ENCODE peak calls at places on chromosomes 12 and 14, in six cellular contexts. Q is PC-3, P is pancreas, S is PC-9, F is body of pancreas, L is brain microvascular endothelial cell. D is an unnamed sample. For H3K36me3, the result is how much of the 10 kb centered on the place peaks cover.

GRCh38 chr12:113241191-113242017 is 20.1 kb downstream of the TPCN1 start:
- DNase-seq in Q (peak), L (peak), F (peak), S (peak), P (peak), D (no peak)

GRCh38 chr12:40907115-40907521 is 214.9 kb downstream of the CNTN1 start:
- DNase-seq in S (peak), P (no peak), L (peak), Q (peak), F (no peak), D (no peak)

GRCh38 chr12:107439101-107439738 is 246.4 kb upstream of the PWP1 start:
- DNase-seq in S (no peak), P (no peak), Q (no peak), L (no peak), F (no peak), D (no peak)

GRCh38 chr12:52615208-52615868 is 3.0 kb downstream of the KRT73 start:
- DNase-seq in F (no peak), Q (no peak), S (no peak), L (no peak), P (no peak), D (no peak)

GRCh38 chr14:22190411-22191191 is 398.4 kb downstream of the DAD1 start:
- DNase-seq in P (no peak), L (peak), F (no peak), S (peak), Q (peak), D (no peak)

GRCh38 chr12:20748198-20748597 is 53.1 kb downstream of the SLCO1C1 start:
- DNase-seq in F (no peak), P (no peak), L (no peak), Q (no peak), S (no peak), D (no peak)

GRCh38 chr14:22555573-22556011 is 33.4 kb downstream of the DAD1 start:
- DNase-seq in Q (peak), S (no peak), P (no peak), F (no peak), L (no peak), D (no peak)

GRCh38 chr12:38921025-38921677 is 15.8 kb upstream of the CPNE8 start:
- DNase-seq in F (peak), P (peak), L (peak), S (peak), Q (peak), D (no peak)

GRCh38 chr12:27185234-27186045 is 58.6 kb upstream of the STK38L start:
- DNase-seq in S (peak), P (no peak), L (peak), F (no peak), Q (peak), D (no peak)

GRCh38 chr14:29168149-29168548 is 401.6 kb downstream of the FOXG1 start:
- DNase-seq in Q (no peak), S (no peak), L (no peak), F (no peak), P (no peak), D (no peak)

GRCh38 chr12:41436076-41436475 is 248.0 kb downstream of the PDZRN4 start:
- DNase-seq in S (no peak), L (no peak), Q (no peak), P (no peak), F (no peak), D (no peak)

GRCh38 chr12:15684896-15685658 is 104.1 kb downstream of the EPS8 start:
- DNase-seq in P (no peak), S (no peak), L (no peak), Q (no peak), F (no peak), D (no peak)

GRCh38 chr14:22333408-22334274 is 255.4 kb downstream of the DAD1 start:
- DNase-seq in S (peak), L (peak), P (peak), Q (peak), F (peak), D (no peak)

GRCh38 chr14:67943947-67944346 is 124.4 kb downstream of the RAD51B start:
- DNase-seq in S (peak), F (peak), L (peak), P (peak), Q (peak), D (peak)

GRCh38 chr14:94009767-94010166 is 12.7 kb downstream of the CCDC197 start:
- DNase-seq in Q (peak), F (no peak), L (no peak), P (no peak), S (no peak), D (no peak)

GRCh38 chr12:102376251-102376747 is 104.1 kb downstream of the IGF1 start:
- DNase-seq in P (no peak), Q (no peak), F (no peak), L (peak), S (no peak), D (no peak)

GRCh38 chr14:64723691-64724577 is 19.7 kb downstream of the PLEKHG3 start:
- DNase-seq in S (no peak), Q (no peak), P (no peak), L (no peak), F (peak), D (no peak)

GRCh38 chr12:3097186-3097804 is 20.1 kb downstream of the TSPAN9 start:
- DNase-seq in P (peak), F (peak), L (peak), Q (no peak), S (peak), D (peak)

GRCh38 chr12:34398366-34398705 is 376.0 kb downstream of the ALG10 start:
- DNase-seq in S (no peak), Q (no peak), P (peak), F (peak), L (no peak), D (no peak)

GRCh38 chr12:80936353-80936641 is 1.4 kb downstream of the LIN7A start:
- DNase-seq in L (no peak), P (no peak), F (no peak), S (no peak), Q (no peak), D (no peak)

GRCh38 chr14:26175659-26176058 is 422.2 kb downstream of the NOVA1 start:
- DNase-seq in Q (no peak), P (no peak), S (no peak), F (no peak), L (no peak), D (no peak)

GRCh38 chr12:62642509-62642908 is 175.9 kb downstream of the MON2 start:
- DNase-seq in P (no peak), L (no peak), S (no peak), Q (no peak), F (no peak), D (no peak)

GRCh38 chr14:71803539-71804260 is 128.5 kb upstream of the RGS6 start:
- DNase-seq in S (peak), Q (peak), L (peak), P (no peak), F (no peak), D (no peak)

GRCh38 chr12:46470039-46470627 is 97.6 kb upstream of the SLC38A2 start:
- DNase-seq in F (no peak), L (no peak), S (no peak), Q (no peak), P (no peak), D (no peak)

GRCh38 chr12:68809190-68810026 is 1.4 kb downstream of the MDM2 start:
- DNase-seq in P (no peak), F (no peak), Q (no peak), L (no peak), S (no peak), D (no peak)

GRCh38 chr14:28299227-28299626 is 467.4 kb upstream of the FOXG1 start:
- DNase-seq in P (no peak), L (no peak), Q (no peak), F (no peak), S (no peak), D (no peak)

GRCh38 chr14:64507376-64508156 is 3.0 kb downstream of the ZBTB1 start:
- DNase-seq in L (no peak), P (no peak), F (peak), S (peak), Q (peak), D (no peak)

GRCh38 chr12:121120323-121120722 is 12.4 kb upstream of the P2RX7 start:
- DNase-seq in S (peak), Q (no peak), F (no peak), P (no peak), L (no peak), D (no peak)
- TF ChIP-seq CTCF in S (no peak), Q (no peak), F (no peak), P (no peak), L (no peak), D (no peak)

GRCh38 chr14:99772371-99773283 is 20.6 kb upstream of the EML1 start:
- DNase-seq in L (no peak), P (no peak), S (peak), F (no peak), Q (peak), D (no peak)

GRCh38 chr14:99774526-99775307 is 18.5 kb upstream of the EML1 start:
- DNase-seq in L (no peak), F (peak), S (no peak), P (no peak), Q (peak), D (no peak)

GRCh38 chr14:99775351-99775750 is 17.9 kb upstream of the EML1 start:
- DNase-seq in L (no peak), F (no peak), Q (no peak), P (no peak), S (no peak), D (no peak)

GRCh38 chr14:99774204-99774497 is 19.1 kb upstream of the EML1 start:
- DNase-seq in Q (no peak), S (no peak), F (no peak), L (no peak), P (no peak), D (no peak)

GRCh38 chr14:99773496-99774203 is 19.6 kb upstream of the EML1 start:
- DNase-seq in F (no peak), L (no peak), Q (no peak), P (no peak), S (no peak), D (no peak)
- H3K27ac ChIP-seq in F (no peak), L (no peak), Q (no peak), P (no peak), S (no peak), D (no peak)

GRCh38 chr14:24184104-24184970 is 4.3 kb downstream of the IPO4 start:
- DNase-seq in L (no peak), P (no peak), Q (no peak), F (no peak), S (no peak), D (no peak)
- H3K36me3 ChIP-seq in L (half or more), P (under half), Q (under half), F (under half), S (under half), D (under half)

DNA sequence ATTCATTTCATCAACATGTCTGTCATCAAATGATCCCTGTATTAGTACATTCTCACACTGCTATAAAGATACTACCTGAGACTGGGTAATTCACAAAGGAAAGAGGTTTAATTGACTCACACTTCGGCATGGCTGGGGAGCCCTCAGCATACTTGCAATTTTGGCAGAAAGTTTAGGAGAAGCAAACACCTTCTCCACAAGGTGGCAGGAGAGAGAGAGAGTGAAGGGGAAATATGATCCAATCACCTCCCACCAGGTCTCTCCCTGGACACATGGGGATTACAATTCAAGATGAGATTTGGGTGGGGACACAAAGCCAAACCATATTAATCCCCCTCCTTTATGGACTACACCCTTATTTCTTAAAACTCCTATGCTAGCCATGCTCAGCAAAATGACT is 932.2 kb downstream of the FLRT2 start:
- DNase-seq in F (peak), L (peak), P (peak), S (no peak), Q (peak), D (no peak)
- TF ChIP-seq CTCF in F (peak), L (peak), P (no peak), S (no peak), Q (peak), D (no peak)

DNA sequence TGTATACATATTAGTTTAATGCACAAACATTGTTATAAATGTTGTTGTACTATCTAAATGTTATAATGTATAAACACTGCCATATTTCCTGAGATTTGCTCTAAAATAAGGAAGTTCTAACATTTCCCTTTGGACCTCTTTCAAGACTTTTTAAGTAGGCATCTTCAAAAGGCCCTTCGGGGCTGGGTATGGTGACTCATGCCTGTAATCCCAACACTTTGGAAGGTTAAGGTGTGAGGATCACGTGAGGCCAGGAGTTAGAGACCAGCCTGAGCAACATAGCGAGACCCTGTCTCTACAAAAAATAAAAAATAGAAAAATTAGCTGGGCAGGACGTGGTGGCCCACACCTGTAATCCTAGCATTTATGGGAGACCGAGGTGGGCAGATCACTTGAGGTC is 35.5 kb downstream of the FBLN5 start:
- DNase-seq in Q (no peak), L (no peak), P (no peak), F (no peak), S (no peak), D (no peak)
- H3K27ac ChIP-seq in Q (no peak), L (no peak), P (no peak), F (no peak), S (no peak), D (no peak)

GRCh38 chr12:109258201-109258600 is 50.9 kb downstream of the FOXN4 start:
- DNase-seq in Q (no peak), L (no peak), S (no peak), F (no peak), P (no peak), D (no peak)

GRCh38 chr12:109256011-109256410 is 53.1 kb downstream of the FOXN4 start:
- DNase-seq in P (no peak), Q (no peak), F (no peak), S (no peak), L (no peak), D (no peak)

GRCh38 chr12:109261087-109261486 is 48.0 kb downstream of the FOXN4 start:
- DNase-seq in L (no peak), P (no peak), S (no peak), F (no peak), Q (no peak), D (no peak)

GRCh38 chr12:109259545-109259895 is 49.6 kb downstream of the FOXN4 start:
- DNase-seq in P (no peak), L (no peak), Q (no peak), F (no peak), S (no peak), D (no peak)

GRCh38 chr12:109258607-109259544 is 50.2 kb downstream of the FOXN4 start:
- DNase-seq in S (no peak), L (no peak), F (no peak), P (no peak), Q (no peak), D (no peak)
- H3K36me3 ChIP-seq in S (under half), L (under half), F (under half), P (under half), Q (under half), D (under half)

D was measured in thoracic aorta.